ENCODE peak calls at places on chromosomes 6 and 20, in ten cellular contexts. S is HCT116; D is left lung; P is body of pancreas; N is effector memory CD8-positive, alpha-beta T cell; I is activated naive CD4-positive, alpha-beta T cell treated with anti-CD3 and anti-CD28 coated beads, Interleukin-2, amount 50 U/mL, for 72 hours; J is omental fat pad; Z is stimulated activated naive B cell treated with anti-CD40 and anti-IgM and Interleukin-4, amounts not matched to agents 10 μg/mL and 1 μg/mL and 100 μg/mL, for 72 hours; T is stimulated activated memory B cell treated with anti-CD40 and anti-IgM and Interleukin-4, amounts not matched to agents 10 μg/mL and 1 μg/mL and 100 μg/mL, for 72 hours; M is CD8-positive, alpha-beta T cell. V is an unnamed sample.

GRCh38 chr20:63461364-63461763 is 11.1 kb downstream of the KCNQ2 start:
- ATAC-seq in S (no peak), D (peak), I (no peak), N (no peak), T (no peak), J (no peak), P (no peak), Z (no peak), M (no peak), V (no peak)

GRCh38 chr20:54668271-54669053 is 193.1 kb downstream of the DOK5 start:
- ATAC-seq in S (peak), I (peak), P (peak), T (peak), Z (peak), M (no peak), D (peak), N (no peak), J (no peak), V (peak)

GRCh38 chr20:50144362-50144761 is 9.2 kb downstream of the PEDS1 start:
- ATAC-seq in M (no peak), Z (no peak), I (no peak), N (no peak), P (peak), D (peak), T (no peak), S (no peak), J (peak), V (peak)

GRCh38 chr6:79878142-79878748 is 69.1 kb downstream of the ELOVL4 start:
- ATAC-seq in J (no peak), T (no peak), S (peak), M (no peak), P (no peak), N (no peak), D (peak), I (no peak), Z (no peak), V (peak)

GRCh38 chr20:34549291-34549928 is 9.1 kb upstream of the MAP1LC3A start:
- ATAC-seq in T (no peak), I (no peak), J (no peak), M (no peak), S (peak), N (no peak), P (peak), Z (peak), D (peak), V (no peak)

GRCh38 chr6:135094403-135094821 is 39.8 kb upstream of the HBS1L start:
- ATAC-seq in T (peak), J (no peak), Z (peak), M (peak), D (no peak), P (no peak), S (no peak), I (peak), N (peak), V (no peak)

GRCh38 chr6:34350100-34350936 is 42.2 kb downstream of the NUDT3 start:
- ATAC-seq in N (no peak), S (no peak), P (no peak), M (no peak), Z (no peak), I (no peak), T (no peak), J (no peak), D (no peak), V (no peak)

GRCh38 chr6:110689275-110689935 is 125.9 kb downstream of the CDK19 start:
- ATAC-seq in T (no peak), P (no peak), I (no peak), D (peak), N (peak), Z (no peak), M (peak), S (peak), J (no peak), V (no peak)

GRCh38 chr6:121691126-121691540 is 255.7 kb downstream of the GJA1 start:
- ATAC-seq in Z (no peak), S (no peak), N (no peak), T (no peak), I (no peak), P (no peak), D (no peak), J (peak), M (no peak), V (peak)

GRCh38 chr6:17492350-17492749 is 99.0 kb downstream of the CAP2 start:
- ATAC-seq in Z (no peak), P (no peak), J (no peak), S (no peak), N (no peak), T (no peak), I (no peak), D (no peak), M (no peak), V (no peak)

GRCh38 chr20:45783656-45784294 is 7.9 kb downstream of the WFDC3 start:
- ATAC-seq in M (no peak), N (no peak), J (no peak), D (peak), P (no peak), T (no peak), I (no peak), Z (no peak), S (no peak), V (no peak)

GRCh38 chr6:136764522-136764993 is 27.7 kb downstream of the MAP3K5 start:
- ATAC-seq in N (peak), S (no peak), M (peak), P (no peak), T (peak), Z (peak), J (no peak), D (no peak), I (peak), V (no peak)

GRCh38 chr20:33730946-33731692 is 677 bp upstream of the ZNF341 start:
- ATAC-seq in T (no peak), M (no peak), S (no peak), J (no peak), N (no peak), I (no peak), P (no peak), D (no peak), Z (no peak), V (no peak)

GRCh38 chr6:153368131-153368530 is 237.0 kb upstream of the RGS17 start:
- ATAC-seq in D (peak), J (no peak), Z (no peak), P (no peak), I (no peak), T (no peak), N (no peak), M (no peak), S (no peak), V (no peak)